ENCODE peak calls at places on chromosomes 13 and 19, in five cellular contexts. O is brain pericyte, A is HEK293T, X is NCI-H1105 treated with DMSO at 0.1 percent for 48 hours, I is lower lobe of right lung. C is an unnamed sample.

GRCh38 chr19:15279326-15279904 is 47.2 kb upstream of the EPHX3 start:
- DNase-seq in I (no peak), O (no peak), A (no peak), X (no peak), C (no peak)

GRCh38 chr19:33186835-33187540 is 7.1 kb upstream of the LRP3 start:
- DNase-seq in I (peak; percentile 43), X (no peak), A (no peak), O (no peak), C (no peak)

GRCh38 chr19:3699071-3699740 is 1.1 kb downstream of the PIP5K1C start:
- DNase-seq in O (no peak), A (no peak), I (peak; percentile 74), X (no peak), C (no peak)

GRCh38 chr13:46543307-46543706 is 9.7 kb upstream of the LRCH1 start:
- DNase-seq in X (no peak), A (no peak), O (no peak), I (no peak), C (no peak)

GRCh38 chr13:111065698-111066097 is 49.4 kb upstream of the ARHGEF7 start:
- DNase-seq in X (no peak), O (no peak), I (peak; percentile 77), A (no peak), C (no peak)

GRCh38 chr13:26254583-26255102 is 714 bp downstream of the CDK8 start:
- DNase-seq in A (peak; percentile 16), O (no peak), I (peak; percentile 78), X (peak; percentile 27), C (peak; percentile 57)

GRCh38 chr13:93624371-93624777 is 397.8 kb downstream of the GPC6 start:
- DNase-seq in I (no peak), O (no peak), A (no peak), X (peak; percentile 12), C (no peak)

GRCh38 chr13:113320226-113320875 is 23.3 kb downstream of the LAMP1 start:
- DNase-seq in X (no peak), O (no peak), I (peak; percentile 34), A (no peak), C (no peak)

GRCh38 chr19:16876904-16877361 is 11.9 kb upstream of the F2RL3 start:
- DNase-seq in I (no peak), A (no peak), X (no peak), O (no peak), C (no peak)

GRCh38 chr13:79307866-79308298 is 98.2 kb downstream of the RBM26 start:
- DNase-seq in I (no peak), X (no peak), A (no peak), O (no peak), C (no peak)

GRCh38 chr19:49058592-49058991 is 1.0 kb upstream of the CGB7 start:
- DNase-seq in X (no peak), O (no peak), I (no peak), A (peak; percentile 35), C (peak; percentile 64)

GRCh38 chr13:76836311-76836710 is 49.9 kb downstream of the KCTD12 start:
- DNase-seq in A (no peak), X (no peak), O (no peak), I (no peak), C (no peak)

GRCh38 chr13:20137875-20138274 is 23.0 kb downstream of the GJA3 start:
- DNase-seq in I (no peak), A (no peak), X (no peak), O (no peak), C (no peak)

C was measured in BE2C.